ENCODE peak calls at places on chromosome 21, in six cellular contexts. M is CD8-positive, alpha-beta memory T cell; K is OCI-LY7; A is RWPE1; T is NCI-H2029; I is NCI-H1092. E is an unnamed sample.

GRCh38 chr21:42539931-42540343 is 26.3 kb downstream of the SLC37A1 start:
- DNase-seq in M (no peak), K (peak), A (no peak), T (no peak), I (no peak), E (no peak)

GRCh38 chr21:28230559-28230958 is 762.1 kb downstream of the LTN1 start:
- DNase-seq in M (no peak), K (no peak), A (no peak), T (no peak), I (no peak), E (no peak)

GRCh38 chr21:16532841-16533240 is 803.1 kb downstream of the USP25 start:
- DNase-seq in M (no peak), K (no peak), A (no peak), T (no peak), I (no peak), E (no peak)

GRCh38 chr21:40404319-40404906 is 442.5 kb downstream of the DSCAM start:
- DNase-seq in M (no peak), K (no peak), A (no peak), T (peak), I (peak), E (no peak)

GRCh38 chr21:35448876-35449599 is 399.9 kb upstream of the RUNX1 start:
- DNase-seq in M (no peak), K (no peak), A (no peak), T (no peak), I (no peak), E (no peak)

GRCh38 chr21:45641480-45642035 is 2.0 kb upstream of the PCBP3 start:
- DNase-seq in M (no peak), K (no peak), A (no peak), T (no peak), I (no peak), E (no peak)

GRCh38 chr21:45153358-45154318 is 79.3 kb downstream of the ADARB1 start:
- DNase-seq in M (no peak), K (peak), A (no peak), T (no peak), I (no peak), E (no peak)

GRCh38 chr21:23699402-23699801 is 1907.9 kb downstream of the MRPL39 start:
- DNase-seq in M (no peak), K (no peak), A (no peak), T (no peak), I (no peak), E (no peak)

GRCh38 chr21:34337741-34338140 is 26.1 kb upstream of the KCNE2 start:
- DNase-seq in M (no peak), K (no peak), A (peak), T (no peak), I (no peak), E (no peak)

GRCh38 chr21:39106881-39107462 is 76.3 kb downstream of the PSMG1 start:
- DNase-seq in M (no peak), K (no peak), A (no peak), T (no peak), I (no peak), E (no peak)

GRCh38 chr21:37398697-37399096 is 32.1 kb downstream of the DYRK1A start:
- DNase-seq in M (no peak), K (no peak), A (no peak), T (no peak), I (no peak), E (no peak)

GRCh38 chr21:34198232-34199120 is 125.1 kb downstream of the MRPS6 start:
- DNase-seq in M (no peak), K (peak), A (no peak), T (no peak), I (no peak), E (no peak)

GRCh38 chr21:44713130-44713529 is 1.8 kb upstream of the TSPEAR start:
- DNase-seq in M (peak), K (no peak), A (no peak), T (no peak), I (no peak), E (no peak)

GRCh38 chr21:26777166-26777565 is 68.0 kb downstream of the ADAMTS1 start:
- DNase-seq in M (no peak), K (no peak), A (no peak), T (no peak), I (no peak), E (no peak)

GRCh38 chr21:38958940-38959685 is 153.4 kb downstream of the ETS2 start:
- DNase-seq in M (no peak), K (no peak), A (no peak), T (peak), I (no peak), E (no peak)